ENCODE peak calls at places on chromosomes 2 and 18, in nine cellular contexts. One of them, this sample, is unnamed. For H3K4me1, the result is how much of the 10 kb centered on the place peaks cover.

GRCh38 chr2:56813490-56813889 is 629.7 kb downstream of the CCDC85A start:
- DNase-seq in GM23248: no peak
- DNase-seq in SK-N-SH: no peak
- DNase-seq in OCI-LY7: no peak
- DNase-seq in MM.1S: no peak
- DNase-seq in neural progenitor cell: no peak
- DNase-seq in PC-3: no peak
- DNase-seq in HCT116: no peak
- DNase-seq in hepatocyte: no peak
- DNase-seq in this sample: no peak

GRCh38 chr2:172196768-172197322 is 94.1 kb upstream of the DLX2 start:
- DNase-seq in GM23248: peak
- DNase-seq in SK-N-SH: no peak
- DNase-seq in OCI-LY7: no peak
- DNase-seq in MM.1S: peak
- DNase-seq in neural progenitor cell: no peak
- DNase-seq in PC-3: peak
- DNase-seq in HCT116: no peak
- DNase-seq in hepatocyte: peak
- DNase-seq in this sample: no peak

GRCh38 chr2:19435815-19436214 is 77.4 kb upstream of the OSR1 start:
- DNase-seq in GM23248: peak
- DNase-seq in SK-N-SH: peak
- DNase-seq in OCI-LY7: no peak
- DNase-seq in MM.1S: no peak
- DNase-seq in neural progenitor cell: no peak
- DNase-seq in PC-3: no peak
- DNase-seq in HCT116: no peak
- DNase-seq in hepatocyte: no peak
- DNase-seq in this sample: no peak

GRCh38 chr18:63452273-63452672 is 24.5 kb upstream of the SERPINB5 start:
- DNase-seq in GM23248: no peak
- DNase-seq in SK-N-SH: no peak
- DNase-seq in OCI-LY7: no peak
- DNase-seq in MM.1S: no peak
- DNase-seq in neural progenitor cell: no peak
- DNase-seq in PC-3: peak
- DNase-seq in HCT116: no peak
- DNase-seq in hepatocyte: peak
- DNase-seq in this sample: no peak

GRCh38 chr2:62216616-62217015 is 20.7 kb downstream of the B3GNT2 start:
- DNase-seq in GM23248: peak
- DNase-seq in SK-N-SH: no peak
- DNase-seq in OCI-LY7: no peak
- DNase-seq in MM.1S: no peak
- DNase-seq in neural progenitor cell: no peak
- DNase-seq in PC-3: no peak
- DNase-seq in HCT116: no peak
- DNase-seq in hepatocyte: peak
- DNase-seq in this sample: no peak

GRCh38 chr2:38427053-38427452 is 50.0 kb upstream of the ATL2 start:
- DNase-seq in GM23248: no peak
- DNase-seq in SK-N-SH: no peak
- DNase-seq in OCI-LY7: no peak
- DNase-seq in MM.1S: no peak
- DNase-seq in neural progenitor cell: no peak
- DNase-seq in PC-3: peak
- DNase-seq in HCT116: no peak
- DNase-seq in hepatocyte: no peak
- DNase-seq in this sample: no peak

GRCh38 chr18:36186461-36187137 is 698 bp upstream of the MOCOS start:
- DNase-seq in GM23248: peak
- DNase-seq in SK-N-SH: peak
- DNase-seq in OCI-LY7: no peak
- DNase-seq in MM.1S: no peak
- DNase-seq in neural progenitor cell: peak
- DNase-seq in PC-3: peak
- DNase-seq in HCT116: no peak
- DNase-seq in hepatocyte: peak
- DNase-seq in this sample: peak

GRCh38 chr2:19871836-19872235 is 29.9 kb downstream of the TTC32 start:
- DNase-seq in GM23248: no peak
- DNase-seq in SK-N-SH: no peak
- DNase-seq in OCI-LY7: no peak
- DNase-seq in MM.1S: no peak
- DNase-seq in neural progenitor cell: no peak
- DNase-seq in PC-3: no peak
- DNase-seq in HCT116: no peak
- DNase-seq in hepatocyte: no peak
- DNase-seq in this sample: no peak

GRCh38 chr2:20641123-20641985 is 9.5 kb downstream of the HS1BP3 start:
- DNase-seq in GM23248: peak
- DNase-seq in SK-N-SH: no peak
- DNase-seq in OCI-LY7: no peak
- DNase-seq in MM.1S: no peak
- DNase-seq in neural progenitor cell: no peak
- DNase-seq in PC-3: peak
- DNase-seq in HCT116: no peak
- DNase-seq in hepatocyte: no peak
- DNase-seq in this sample: no peak

GRCh38 chr18:28175047-28175929 is 1.6 kb downstream of the CDH2 start:
- DNase-seq in GM23248: peak
- DNase-seq in SK-N-SH: peak
- DNase-seq in OCI-LY7: no peak
- DNase-seq in MM.1S: no peak
- DNase-seq in neural progenitor cell: peak
- DNase-seq in PC-3: peak
- DNase-seq in HCT116: no peak
- DNase-seq in hepatocyte: peak
- DNase-seq in this sample: peak

GRCh38 chr2:11022064-11022463 is 110.3 kb downstream of the KCNF1 start:
- DNase-seq in GM23248: no peak
- DNase-seq in SK-N-SH: no peak
- DNase-seq in OCI-LY7: no peak
- DNase-seq in MM.1S: no peak
- DNase-seq in neural progenitor cell: no peak
- DNase-seq in PC-3: no peak
- DNase-seq in HCT116: no peak
- DNase-seq in hepatocyte: no peak
- DNase-seq in this sample: peak

GRCh38 chr2:240989451-240990265 is 8.8 kb upstream of the SNED1 start:
- DNase-seq in GM23248: peak
- DNase-seq in SK-N-SH: no peak
- DNase-seq in OCI-LY7: peak
- DNase-seq in MM.1S: peak
- DNase-seq in neural progenitor cell: peak
- DNase-seq in PC-3: peak
- DNase-seq in HCT116: peak
- DNase-seq in hepatocyte: peak
- DNase-seq in this sample: peak

GRCh38 chr2:200677161-200677560 is 91.3 kb downstream of the AOX1 start:
- DNase-seq in GM23248: no peak
- DNase-seq in SK-N-SH: no peak
- DNase-seq in OCI-LY7: no peak
- DNase-seq in MM.1S: no peak
- DNase-seq in neural progenitor cell: no peak
- DNase-seq in PC-3: no peak
- DNase-seq in HCT116: no peak
- DNase-seq in hepatocyte: no peak
- DNase-seq in this sample: no peak

GRCh38 chr18:26225022-26225693 is 1.1 kb upstream of the TAF4B start:
- DNase-seq in GM23248: peak
- DNase-seq in SK-N-SH: no peak
- DNase-seq in OCI-LY7: no peak
- DNase-seq in MM.1S: no peak
- DNase-seq in neural progenitor cell: peak
- DNase-seq in PC-3: no peak
- DNase-seq in HCT116: peak
- DNase-seq in hepatocyte: no peak
- DNase-seq in this sample: peak

GRCh38 chr18:69250305-69251151 is 150.2 kb upstream of the DOK6 start:
- DNase-seq in GM23248: peak
- DNase-seq in SK-N-SH: no peak
- DNase-seq in OCI-LY7: no peak
- DNase-seq in MM.1S: peak
- DNase-seq in neural progenitor cell: no peak
- DNase-seq in PC-3: no peak
- DNase-seq in HCT116: no peak
- DNase-seq in hepatocyte: peak
- DNase-seq in this sample: no peak

DNA sequence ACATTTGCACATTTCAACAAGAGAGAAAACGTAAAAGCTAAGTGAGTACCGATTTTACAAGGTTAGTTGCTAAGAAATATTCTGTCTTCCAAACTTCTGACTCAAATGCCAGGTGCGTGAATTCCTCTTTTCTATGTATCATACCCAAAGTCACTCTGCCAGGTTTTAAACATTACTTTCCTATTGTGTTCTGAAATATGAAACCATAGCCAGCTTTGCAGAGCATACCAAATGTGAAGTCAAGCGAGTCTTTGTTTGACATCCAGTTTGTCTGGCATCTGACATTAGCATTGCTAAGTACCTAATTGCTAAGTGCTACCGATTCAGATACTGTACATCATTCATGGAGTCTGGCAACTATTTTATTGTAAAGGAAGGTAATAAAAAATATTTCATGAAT is 321.9 kb upstream of the GALNT5 start:
- DNase-seq in GM23248: no peak
- DNase-seq in SK-N-SH: no peak
- DNase-seq in OCI-LY7: no peak
- DNase-seq in MM.1S: no peak
- DNase-seq in neural progenitor cell: peak
- DNase-seq in PC-3: peak
- DNase-seq in HCT116: no peak
- DNase-seq in hepatocyte: no peak
- DNase-seq in this sample: peak
- TF ChIP-seq EZH2phosphoT487 in GM23248: no peak
- TF ChIP-seq EZH2phosphoT487 in SK-N-SH: no peak
- TF ChIP-seq EZH2phosphoT487 in OCI-LY7: no peak
- TF ChIP-seq EZH2phosphoT487 in MM.1S: no peak
- TF ChIP-seq EZH2phosphoT487 in neural progenitor cell: no peak
- TF ChIP-seq EZH2phosphoT487 in PC-3: no peak
- TF ChIP-seq EZH2phosphoT487 in HCT116: no peak
- TF ChIP-seq EZH2phosphoT487 in hepatocyte: no peak
- TF ChIP-seq EZH2phosphoT487 in this sample: no peak

GRCh38 chr2:205704101-205704741 is 21.9 kb downstream of the NRP2 start:
- DNase-seq in GM23248: no peak
- DNase-seq in SK-N-SH: no peak
- DNase-seq in OCI-LY7: no peak
- DNase-seq in MM.1S: no peak
- DNase-seq in neural progenitor cell: no peak
- DNase-seq in PC-3: no peak
- DNase-seq in HCT116: no peak
- DNase-seq in hepatocyte: no peak
- DNase-seq in this sample: no peak

GRCh38 chr2:205705511-205706397 is 23.5 kb downstream of the NRP2 start:
- DNase-seq in GM23248: no peak
- DNase-seq in SK-N-SH: no peak
- DNase-seq in OCI-LY7: no peak
- DNase-seq in MM.1S: no peak
- DNase-seq in neural progenitor cell: no peak
- DNase-seq in PC-3: no peak
- DNase-seq in HCT116: no peak
- DNase-seq in hepatocyte: no peak
- DNase-seq in this sample: no peak

GRCh38 chr2:205709319-205709718 is 27.0 kb downstream of the NRP2 start:
- DNase-seq in GM23248: no peak
- DNase-seq in SK-N-SH: no peak
- DNase-seq in OCI-LY7: no peak
- DNase-seq in MM.1S: peak
- DNase-seq in neural progenitor cell: no peak
- DNase-seq in PC-3: no peak
- DNase-seq in HCT116: no peak
- DNase-seq in hepatocyte: no peak
- DNase-seq in this sample: no peak

GRCh38 chr2:205706769-205707375 is 24.6 kb downstream of the NRP2 start:
- DNase-seq in GM23248: peak
- DNase-seq in SK-N-SH: no peak
- DNase-seq in OCI-LY7: peak
- DNase-seq in MM.1S: peak
- DNase-seq in neural progenitor cell: no peak
- DNase-seq in PC-3: peak
- DNase-seq in HCT116: no peak
- DNase-seq in hepatocyte: peak
- DNase-seq in this sample: no peak

DNA sequence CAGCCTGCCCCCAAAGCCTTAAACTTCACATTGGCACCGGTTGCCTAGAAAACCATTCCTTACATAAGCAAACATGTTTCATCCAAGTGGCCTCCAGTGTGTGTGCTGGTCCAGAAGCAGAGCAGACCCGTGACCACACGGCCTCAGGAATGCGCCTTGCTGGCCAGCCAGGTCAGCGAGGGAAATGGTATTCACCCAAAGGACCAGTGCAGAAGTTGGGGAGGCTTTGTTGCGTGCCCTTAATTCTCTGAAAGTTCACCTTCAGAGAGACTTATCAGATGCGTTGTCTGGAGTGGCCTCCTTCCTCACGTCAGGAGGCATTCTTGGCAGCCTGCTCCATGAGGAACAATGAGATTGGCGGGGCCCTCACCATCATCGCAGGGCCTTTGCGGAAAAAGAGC is 25.9 kb downstream of the NRP2 start:
- DNase-seq in GM23248: no peak
- DNase-seq in SK-N-SH: no peak
- DNase-seq in OCI-LY7: no peak
- DNase-seq in MM.1S: no peak
- DNase-seq in neural progenitor cell: no peak
- DNase-seq in PC-3: no peak
- DNase-seq in HCT116: no peak
- DNase-seq in hepatocyte: no peak
- DNase-seq in this sample: no peak
- H2AFZ ChIP-seq in GM23248: no peak
- H2AFZ ChIP-seq in SK-N-SH: no peak
- H2AFZ ChIP-seq in OCI-LY7: peak
- H2AFZ ChIP-seq in MM.1S: no peak
- H2AFZ ChIP-seq in neural progenitor cell: no peak
- H2AFZ ChIP-seq in PC-3: no peak
- H2AFZ ChIP-seq in HCT116: no peak
- H2AFZ ChIP-seq in hepatocyte: no peak
- H2AFZ ChIP-seq in this sample: no peak

GRCh38 chr18:7603259-7604000 is 36.3 kb downstream of the PTPRM start:
- DNase-seq in GM23248: no peak
- DNase-seq in SK-N-SH: no peak
- DNase-seq in OCI-LY7: no peak
- DNase-seq in MM.1S: no peak
- DNase-seq in neural progenitor cell: peak
- DNase-seq in PC-3: no peak
- DNase-seq in HCT116: no peak
- DNase-seq in hepatocyte: no peak
- DNase-seq in this sample: peak
- H3K4me1 ChIP-seq in GM23248: under half
- H3K4me1 ChIP-seq in SK-N-SH: under half
- H3K4me1 ChIP-seq in OCI-LY7: under half
- H3K4me1 ChIP-seq in MM.1S: under half
- H3K4me1 ChIP-seq in neural progenitor cell: under half
- H3K4me1 ChIP-seq in PC-3: under half
- H3K4me1 ChIP-seq in HCT116: under half
- H3K4me1 ChIP-seq in hepatocyte: under half
- H3K4me1 ChIP-seq in this sample: under half

DNA sequence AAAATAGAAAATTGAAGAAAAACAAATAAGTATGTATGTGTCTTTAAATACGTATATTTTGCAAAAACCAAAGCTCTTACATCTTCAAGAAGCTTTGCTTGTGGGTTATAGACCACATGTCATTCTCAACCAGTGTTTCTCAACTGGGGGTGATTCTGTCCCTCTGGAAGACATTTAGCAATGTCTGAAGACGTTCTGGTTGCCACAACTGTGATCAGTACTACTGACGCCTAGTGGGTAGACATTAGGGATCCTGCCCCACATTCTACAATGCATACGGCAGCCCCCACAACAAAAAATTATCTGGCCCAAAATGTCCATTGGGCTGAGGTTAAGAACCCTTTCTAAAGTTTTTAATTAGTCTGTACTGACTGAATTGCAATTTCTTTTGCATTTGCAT is 48.4 kb downstream of the UNC50 start:
- DNase-seq in GM23248: no peak
- DNase-seq in SK-N-SH: no peak
- DNase-seq in OCI-LY7: no peak
- DNase-seq in MM.1S: no peak
- DNase-seq in neural progenitor cell: no peak
- DNase-seq in PC-3: no peak
- DNase-seq in HCT116: no peak
- DNase-seq in hepatocyte: no peak
- DNase-seq in this sample: no peak
- TF ChIP-seq EZH2phosphoT487 in GM23248: no peak
- TF ChIP-seq EZH2phosphoT487 in SK-N-SH: no peak
- TF ChIP-seq EZH2phosphoT487 in OCI-LY7: no peak
- TF ChIP-seq EZH2phosphoT487 in MM.1S: no peak
- TF ChIP-seq EZH2phosphoT487 in neural progenitor cell: no peak
- TF ChIP-seq EZH2phosphoT487 in PC-3: no peak
- TF ChIP-seq EZH2phosphoT487 in HCT116: no peak
- TF ChIP-seq EZH2phosphoT487 in hepatocyte: no peak
- TF ChIP-seq EZH2phosphoT487 in this sample: no peak